ENCODE peak calls at places on chromosomes 12 and 14, in eight cellular contexts. E, L, H, J, D, O, Q and R are unnamed samples.

GRCh38 chr12:93197067-93197593 is 180.6 kb upstream of the NUDT4 start:
- DNase-seq in E (no peak), L (no peak), H (no peak), J (no peak), D (no peak), O (no peak), Q (no peak), R (no peak)

GRCh38 chr12:112868459-112869041 is 38.2 kb upstream of the OAS1 start:
- DNase-seq in E (no peak), L (no peak), H (peak; percentile 59), J (no peak), D (no peak), O (no peak), Q (no peak), R (peak; percentile 82)

GRCh38 chr14:29885988-29886387 is 41.7 kb downstream of the PRKD1 start:
- DNase-seq in E (no peak), L (no peak), H (no peak), J (no peak), D (no peak), O (no peak), Q (no peak), R (no peak)

GRCh38 chr14:74988131-74988530 is 14.6 kb upstream of the EIF2B2 start:
- DNase-seq in E (no peak), L (no peak), H (no peak), J (no peak), D (no peak), O (peak; percentile 73), Q (no peak), R (no peak)

GRCh38 chr14:25006961-25007795 is 42.8 kb downstream of the STXBP6 start:
- DNase-seq in E (peak; percentile 85), L (peak; percentile 8), H (no peak), J (no peak), D (no peak), O (peak; percentile 78), Q (no peak), R (no peak)

GRCh38 chr12:64946132-64946829 is 121.8 kb downstream of the TBC1D30 start:
- DNase-seq in E (no peak), L (no peak), H (peak; percentile 48), J (no peak), D (peak; percentile 43), O (peak; percentile 75), Q (no peak), R (no peak)

GRCh38 chr12:10612954-10613333 is 465 bp downstream of the MAGOHB start:
- DNase-seq in E (no peak), L (no peak), H (no peak), J (no peak), D (no peak), O (no peak), Q (no peak), R (peak; percentile 13)

GRCh38 chr14:64178814-64179213 is 115.4 kb downstream of the ESR2 start:
- DNase-seq in E (no peak), L (no peak), H (no peak), J (no peak), D (no peak), O (no peak), Q (no peak), R (no peak)

GRCh38 chr12:50894216-50894615 is 51.5 kb downstream of the TMPRSS12 start:
- DNase-seq in E (no peak), L (no peak), H (no peak), J (no peak), D (no peak), O (no peak), Q (no peak), R (no peak)

GRCh38 chr12:120267736-120268135 is 2.2 kb upstream of the PXN start:
- DNase-seq in E (no peak), L (no peak), H (no peak), J (no peak), D (no peak), O (no peak), Q (no peak), R (no peak)

GRCh38 chr12:54126696-54127537 is 61.9 kb downstream of the SMUG1 start:
- DNase-seq in E (no peak), L (no peak), H (no peak), J (no peak), D (peak; percentile 44), O (peak; percentile 13), Q (peak; percentile 88), R (peak; percentile 91)

GRCh38 chr12:54128466-54128865 is 60.3 kb downstream of the SMUG1 start:
- DNase-seq in E (no peak), L (no peak), H (no peak), J (no peak), D (no peak), O (no peak), Q (no peak), R (peak; percentile 70)

GRCh38 chr12:54127538-54128259 is 61.1 kb downstream of the SMUG1 start:
- DNase-seq in E (no peak), L (no peak), H (no peak), J (no peak), D (no peak), O (no peak), Q (no peak), R (no peak)

GRCh38 chr12:54129028-54129903 is 59.5 kb downstream of the SMUG1 start:
- DNase-seq in E (no peak), L (no peak), H (no peak), J (no peak), D (no peak), O (no peak), Q (no peak), R (peak; percentile 69)

DNA sequence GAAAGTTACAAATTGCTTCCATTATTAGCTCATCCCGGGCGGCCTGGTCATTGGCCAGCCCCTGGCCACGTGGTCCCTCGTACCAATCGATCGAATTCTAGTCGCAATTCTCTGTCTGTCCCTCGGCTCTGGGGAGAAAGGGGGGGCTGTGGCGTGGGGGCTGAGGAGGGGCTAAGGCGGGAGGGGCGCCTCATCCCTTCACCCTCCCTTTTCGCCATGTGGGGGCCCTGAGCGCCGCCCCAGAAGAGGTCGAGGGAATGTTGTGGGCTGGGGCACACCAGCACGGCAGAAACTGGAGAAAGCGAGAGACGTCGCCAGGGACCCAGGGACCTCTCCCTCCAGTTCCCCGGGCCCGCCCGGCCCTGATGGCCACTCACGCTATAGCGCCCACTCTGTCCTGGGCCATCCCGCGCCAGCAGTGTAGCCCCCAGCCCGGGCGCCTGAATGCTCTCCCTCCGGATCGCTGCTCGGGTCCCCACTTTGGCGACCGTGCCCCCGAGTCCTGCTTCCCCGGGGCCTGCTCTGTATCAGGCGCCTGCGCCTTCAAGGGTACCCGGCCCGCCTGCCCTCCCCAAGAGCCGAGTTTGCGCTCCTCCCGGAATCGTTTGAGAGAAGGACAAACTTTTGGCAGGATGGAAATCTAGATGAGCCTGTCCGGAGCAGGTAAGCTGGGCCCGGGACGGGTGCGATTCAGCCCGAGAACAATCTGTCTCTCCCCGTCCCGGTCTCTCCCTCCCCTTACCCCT is 62.7 kb downstream of the SMUG1 start:
- DNase-seq in E (no peak), L (no peak), H (no peak), J (no peak), D (peak; percentile 53), O (no peak), Q (peak; percentile 84), R (peak; percentile 84)
- H3K4me3 ChIP-seq in E (peak overlapping the region; percentile 51), L (no peak overlapping the region), H (peak overlapping the region; percentile 31), J (peak overlapping the region; percentile 24), D (peak overlapping the region; percentile 84), O (peak overlapping the region; percentile 63), Q (peak overlapping the region; percentile 67), R (peak overlapping the region; percentile 39)

GRCh38 chr12:2963154-2963759 is 4.1 kb downstream of the TEAD4 start:
- DNase-seq in E (no peak), L (no peak), H (no peak), J (no peak), D (no peak), O (no peak), Q (no peak), R (peak; percentile 69)
- H3K4me3 ChIP-seq in E (no peak overlapping the region), L (no peak overlapping the region), H (no peak overlapping the region), J (no peak overlapping the region), D (no peak overlapping the region), O (no peak overlapping the region), Q (no peak overlapping the region), R (no peak overlapping the region)

DNA sequence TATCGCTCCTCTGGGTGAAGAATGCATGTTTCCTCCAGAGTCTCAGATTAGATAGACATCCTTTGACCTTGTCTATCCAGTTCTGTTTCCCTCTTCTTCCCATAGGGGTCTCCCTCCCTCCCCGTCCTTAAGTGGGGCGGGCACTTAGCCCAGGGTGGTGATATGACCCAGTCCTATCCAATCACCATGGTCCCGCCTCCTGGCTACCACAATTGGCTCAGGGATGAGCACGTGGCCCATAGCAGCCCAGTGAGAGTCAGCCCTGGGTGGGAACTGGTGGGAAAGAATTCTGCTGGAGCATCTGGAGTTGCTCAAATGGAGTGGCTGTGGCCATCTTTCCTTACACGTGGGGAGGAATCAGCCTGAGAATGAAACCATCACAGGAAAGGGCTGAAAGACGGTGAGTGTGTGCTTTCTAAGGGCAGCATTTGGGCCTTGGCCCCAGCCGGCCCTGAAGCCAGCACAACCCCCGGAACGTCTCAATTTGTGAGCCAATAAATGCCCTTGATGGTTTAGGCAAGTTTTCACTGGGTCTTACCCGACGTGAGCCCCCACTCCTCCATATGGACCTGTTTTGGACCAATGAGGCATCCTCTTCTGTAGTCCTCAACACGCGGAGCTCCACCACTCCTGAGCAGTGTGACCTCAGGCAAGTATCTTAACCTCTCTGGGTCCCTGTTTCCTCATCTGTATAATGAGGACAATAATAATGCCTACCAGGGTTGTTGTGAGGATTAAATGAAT is 14.3 kb upstream of the MLXIP start:
- DNase-seq in E (peak; percentile 73), L (no peak), H (peak; percentile 96), J (no peak), D (peak; percentile 98), O (peak; percentile 92), Q (peak; percentile 88), R (peak; percentile 97)
- H3K4me3 ChIP-seq in E (peak overlapping the region; percentile 1), L (no peak overlapping the region), H (no peak overlapping the region), J (no peak overlapping the region), D (no peak overlapping the region), O (peak overlapping the region; percentile 4), Q (no peak overlapping the region), R (peak overlapping the region; percentile 50)

DNA sequence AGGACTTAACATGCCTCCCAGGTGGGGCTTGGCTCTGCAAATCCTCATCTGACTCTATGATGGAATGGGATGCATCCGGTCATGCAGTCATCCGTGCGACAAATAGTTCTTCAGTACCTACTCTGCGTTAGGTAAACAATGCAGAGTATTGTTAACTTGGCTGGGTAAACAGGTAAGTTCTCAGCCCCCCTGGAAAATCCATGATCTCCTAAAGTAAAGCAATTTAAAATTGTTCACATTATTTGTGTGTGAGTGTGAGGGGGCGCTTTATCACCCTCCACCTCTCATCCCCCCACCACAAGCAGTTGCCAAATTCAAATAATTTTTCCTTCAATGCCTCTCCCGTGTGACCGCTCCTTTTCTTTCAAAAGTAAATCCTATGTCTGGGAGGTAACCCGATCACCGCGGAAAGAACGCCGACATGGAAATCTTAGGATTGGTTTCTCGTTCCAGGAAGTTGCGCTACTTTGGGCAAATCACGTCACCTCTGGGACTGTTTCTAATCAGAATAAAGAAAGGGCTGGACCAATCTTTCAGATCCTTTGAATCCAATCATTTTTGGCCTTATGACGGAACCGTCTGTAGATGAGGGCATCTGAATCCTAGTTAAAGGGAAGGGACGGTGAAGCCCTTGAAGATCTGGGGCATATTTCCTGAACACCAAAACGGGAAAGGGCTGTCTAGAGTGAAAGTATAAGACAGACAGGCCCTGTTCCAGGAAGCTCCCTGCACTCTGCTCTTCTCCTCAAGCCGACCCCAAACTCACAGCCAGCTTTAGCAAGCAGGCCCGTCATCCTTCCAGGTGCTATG is 44.0 kb upstream of the SINHCAF start:
- DNase-seq in E (peak; percentile 10), L (no peak), H (peak; percentile 36), J (no peak), D (no peak), O (peak; percentile 50), Q (no peak), R (peak; percentile 24)
- H3K4me3 ChIP-seq in E (peak overlapping the region; percentile 14), L (no peak overlapping the region), H (no peak overlapping the region), J (no peak overlapping the region), D (no peak overlapping the region), O (no peak overlapping the region), Q (peak overlapping the region; percentile 35), R (peak overlapping the region; percentile 2)